ENCODE peak calls at places on chromosomes 4 and X, in four cellular contexts. E, D, Q and M are unnamed samples.

GRCh38 chr4:172996571-172997216 is 171.9 kb upstream of the GALNT7 start:
- DNase-seq in D (no peak), E (no peak), Q (no peak), M (peak)

GRCh38 chr4:17817027-17817426 is 6.2 kb downstream of the NCAPG start:
- DNase-seq in D (no peak), E (peak), Q (no peak), M (peak)

GRCh38 chrX:119468930-119469635 is 839 bp downstream of the SLC25A5 start:
- DNase-seq in D (peak), E (peak), Q (peak), M (peak)

GRCh38 chr4:53703267-53703655 is 112.0 kb upstream of the LNX1 start:
- DNase-seq in Q (no peak), D (no peak), E (no peak), M (no peak)

GRCh38 chrX:46257451-46257879 is 287.8 kb downstream of the ZNF674 start:
- DNase-seq in Q (no peak), E (no peak), D (no peak), M (no peak)

GRCh38 chr4:88143504-88143903 is 14.9 kb downstream of the ABCG2 start:
- DNase-seq in D (no peak), E (no peak), Q (no peak), M (peak)

GRCh38 chr4:74822603-74823002 is 28.3 kb upstream of the BTC start:
- DNase-seq in E (no peak), D (no peak), Q (no peak), M (no peak)

GRCh38 chrX:119790977-119791436 is 423 bp downstream of the RPL39 start:
- DNase-seq in Q (no peak), D (no peak), E (peak), M (peak)

GRCh38 chr4:73922766-73923630 is 53.8 kb downstream of the CXCL1 start:
- DNase-seq in D (no peak), Q (no peak), E (no peak), M (peak)

GRCh38 chr4:86891785-86892638 is at the start of gene C4orf36:
- DNase-seq in D (peak), Q (peak), E (peak), M (peak)

GRCh38 chr4:149645790-149646189 is 169.9 kb downstream of the IQCM start:
- DNase-seq in D (no peak), E (no peak), Q (no peak), M (no peak)

GRCh38 chrX:119990995-119991787 is 47.6 kb upstream of the NKAP start:
- DNase-seq in E (no peak), D (no peak), Q (no peak), M (no peak)